ENCODE peak calls at places on chromosomes 3 and 15, in four cellular contexts. One of them, this sample, is unnamed.

GRCh38 chr3:134229038-134229437 is 21.6 kb downstream of the RYK start:
- DNase-seq in CD8-positive, alpha-beta T cell: no peak
- DNase-seq in tibial nerve: no peak
- DNase-seq in right atrium auricular region: no peak
- DNase-seq in this sample: no peak

GRCh38 chr3:15354485-15354884 is 22.1 kb upstream of the SH3BP5 start:
- DNase-seq in CD8-positive, alpha-beta T cell: no peak
- DNase-seq in tibial nerve: no peak
- DNase-seq in right atrium auricular region: no peak
- DNase-seq in this sample: no peak

GRCh38 chr3:187223799-187224198 is 26.5 kb downstream of the RTP1 start:
- DNase-seq in CD8-positive, alpha-beta T cell: no peak
- DNase-seq in tibial nerve: no peak
- DNase-seq in right atrium auricular region: no peak
- DNase-seq in this sample: no peak

GRCh38 chr15:43896543-43896942 is 69.7 kb downstream of the WDR76 start:
- DNase-seq in CD8-positive, alpha-beta T cell: no peak
- DNase-seq in tibial nerve: no peak
- DNase-seq in right atrium auricular region: no peak
- DNase-seq in this sample: no peak

GRCh38 chr15:97909291-97909891 is 51.1 kb upstream of the ARRDC4 start:
- DNase-seq in CD8-positive, alpha-beta T cell: peak; percentile 61
- DNase-seq in tibial nerve: peak; percentile 59
- DNase-seq in right atrium auricular region: peak; percentile 78
- DNase-seq in this sample: peak; percentile 54

GRCh38 chr15:42373274-42373673 is 14.0 kb downstream of the CAPN3 start:
- DNase-seq in CD8-positive, alpha-beta T cell: no peak
- DNase-seq in tibial nerve: no peak
- DNase-seq in right atrium auricular region: no peak
- DNase-seq in this sample: no peak

GRCh38 chr15:62306851-62307504 is 141.9 kb upstream of the C2CD4B start:
- DNase-seq in CD8-positive, alpha-beta T cell: no peak
- DNase-seq in tibial nerve: peak; percentile 47
- DNase-seq in right atrium auricular region: peak; percentile 63
- DNase-seq in this sample: peak; percentile 39

GRCh38 chr3:173009410-173009809 is 131.6 kb downstream of the SPATA16 start:
- DNase-seq in CD8-positive, alpha-beta T cell: no peak
- DNase-seq in tibial nerve: no peak
- DNase-seq in right atrium auricular region: no peak
- DNase-seq in this sample: no peak

GRCh38 chr15:29821416-29822099 is 710 bp downstream of the TJP1 start:
- DNase-seq in CD8-positive, alpha-beta T cell: peak; percentile 23
- DNase-seq in tibial nerve: peak; percentile 49
- DNase-seq in right atrium auricular region: peak; percentile 84
- DNase-seq in this sample: no peak

GRCh38 chr15:31070867-31071266 is 30.7 kb downstream of the TRPM1 start:
- DNase-seq in CD8-positive, alpha-beta T cell: no peak
- DNase-seq in tibial nerve: no peak
- DNase-seq in right atrium auricular region: peak; percentile 49
- DNase-seq in this sample: no peak

GRCh38 chr15:79372428-79372827 is 59.7 kb upstream of the MINAR1 start:
- DNase-seq in CD8-positive, alpha-beta T cell: no peak
- DNase-seq in tibial nerve: no peak
- DNase-seq in right atrium auricular region: no peak
- DNase-seq in this sample: no peak

GRCh38 chr3:10251006-10251405 is 2.7 kb downstream of the TATDN2 start:
- DNase-seq in CD8-positive, alpha-beta T cell: no peak
- DNase-seq in tibial nerve: no peak
- DNase-seq in right atrium auricular region: no peak
- DNase-seq in this sample: no peak
- H3K4me3 ChIP-seq in CD8-positive, alpha-beta T cell: no peak overlapping the region
- H3K4me3 ChIP-seq in tibial nerve: no peak overlapping the region
- H3K4me3 ChIP-seq in right atrium auricular region: no peak overlapping the region
- H3K4me3 ChIP-seq in this sample: peak overlapping the region; percentile 91

GRCh38 chr15:60012695-60013094 is 8.6 kb downstream of the FOXB1 start:
- DNase-seq in CD8-positive, alpha-beta T cell: no peak
- DNase-seq in tibial nerve: no peak
- DNase-seq in right atrium auricular region: no peak
- DNase-seq in this sample: no peak

GRCh38 chr15:60009581-60010379 is 5.7 kb downstream of the FOXB1 start:
- DNase-seq in CD8-positive, alpha-beta T cell: no peak
- DNase-seq in tibial nerve: no peak
- DNase-seq in right atrium auricular region: no peak
- DNase-seq in this sample: no peak

GRCh38 chr15:60009124-60009523 is 5.0 kb downstream of the FOXB1 start:
- DNase-seq in CD8-positive, alpha-beta T cell: no peak
- DNase-seq in tibial nerve: no peak
- DNase-seq in right atrium auricular region: no peak
- DNase-seq in this sample: no peak

GRCh38 chr15:60006808-60007346 is 2.8 kb downstream of the FOXB1 start:
- DNase-seq in CD8-positive, alpha-beta T cell: no peak
- DNase-seq in tibial nerve: no peak
- DNase-seq in right atrium auricular region: no peak
- DNase-seq in this sample: no peak

GRCh38 chr15:60010467-60011257 is 6.6 kb downstream of the FOXB1 start:
- DNase-seq in CD8-positive, alpha-beta T cell: no peak
- DNase-seq in tibial nerve: no peak
- DNase-seq in right atrium auricular region: no peak
- DNase-seq in this sample: no peak
- H3K4me3 ChIP-seq in CD8-positive, alpha-beta T cell: no peak overlapping the region
- H3K4me3 ChIP-seq in tibial nerve: no peak overlapping the region
- H3K4me3 ChIP-seq in right atrium auricular region: no peak overlapping the region
- H3K4me3 ChIP-seq in this sample: no peak overlapping the region

GRCh38 chr15:39573287-39573686 is 7.6 kb upstream of the THBS1 start:
- DNase-seq in CD8-positive, alpha-beta T cell: no peak
- DNase-seq in tibial nerve: no peak
- DNase-seq in right atrium auricular region: no peak
- DNase-seq in this sample: no peak
- H3K4me3 ChIP-seq in CD8-positive, alpha-beta T cell: no peak overlapping the region
- H3K4me3 ChIP-seq in tibial nerve: no peak overlapping the region
- H3K4me3 ChIP-seq in right atrium auricular region: no peak overlapping the region
- H3K4me3 ChIP-seq in this sample: no peak overlapping the region

GRCh38 chr3:177193706-177194268 is 3.5 kb downstream of the TBL1XR1 start:
- DNase-seq in CD8-positive, alpha-beta T cell: no peak
- DNase-seq in tibial nerve: no peak
- DNase-seq in right atrium auricular region: peak; percentile 48
- DNase-seq in this sample: no peak
- H3K4me3 ChIP-seq in CD8-positive, alpha-beta T cell: peak overlapping the region; percentile 93
- H3K4me3 ChIP-seq in tibial nerve: no peak overlapping the region
- H3K4me3 ChIP-seq in right atrium auricular region: no peak overlapping the region
- H3K4me3 ChIP-seq in this sample: peak overlapping the region; percentile 97

GRCh38 chr15:85840802-85841152 is 46.1 kb upstream of the KLHL25 start:
- DNase-seq in CD8-positive, alpha-beta T cell: no peak
- DNase-seq in tibial nerve: no peak
- DNase-seq in right atrium auricular region: no peak
- DNase-seq in this sample: no peak
- H3K4me3 ChIP-seq in CD8-positive, alpha-beta T cell: peak overlapping the region; percentile 33
- H3K4me3 ChIP-seq in tibial nerve: peak overlapping the region; percentile 44
- H3K4me3 ChIP-seq in right atrium auricular region: peak overlapping the region; percentile 29
- H3K4me3 ChIP-seq in this sample: no peak overlapping the region

DNA sequence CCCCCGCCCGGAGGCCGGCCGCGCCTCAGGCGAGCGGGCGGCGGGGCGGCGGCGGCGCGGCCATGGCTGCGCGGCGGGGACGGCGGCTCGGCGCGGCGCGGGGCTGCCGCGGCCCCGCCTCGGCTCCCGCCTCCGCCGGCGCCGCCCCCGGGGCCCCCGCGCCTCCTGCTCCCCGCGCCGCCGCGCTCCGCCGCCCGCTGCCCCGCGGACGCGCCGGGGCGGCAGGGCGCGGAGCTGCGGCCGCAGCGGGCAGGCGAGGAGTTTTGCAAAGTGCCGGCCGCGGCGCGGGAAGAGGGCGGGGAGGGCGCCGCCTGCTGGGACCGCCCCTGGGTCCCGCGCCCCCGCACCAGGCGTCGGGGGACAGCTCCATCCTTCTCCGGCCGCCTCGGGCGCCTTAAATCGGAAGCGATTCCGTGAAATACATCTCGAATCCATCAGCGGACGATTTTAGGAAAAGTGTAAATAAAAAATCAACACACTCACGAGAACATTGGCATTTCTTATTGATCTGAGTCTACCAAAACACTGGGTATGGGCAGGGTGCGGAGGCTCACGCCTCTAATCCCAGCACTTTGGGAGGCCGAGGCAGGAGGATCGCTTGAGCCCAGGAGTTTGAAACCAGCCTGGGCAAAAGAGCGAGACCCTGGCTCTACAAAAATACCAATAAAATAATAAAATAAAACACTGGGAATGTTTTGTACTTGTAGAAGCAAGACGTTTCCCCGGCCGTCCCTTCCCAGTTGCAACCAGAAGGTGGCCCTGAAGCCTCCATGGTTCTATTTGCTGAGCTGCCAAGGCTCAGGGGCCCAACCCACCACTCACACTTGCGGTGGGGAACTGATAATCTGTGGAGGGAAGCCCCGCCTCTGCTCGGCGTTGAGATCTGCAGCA is 136.9 kb downstream of the NUP210 start:
- DNase-seq in CD8-positive, alpha-beta T cell: no peak
- DNase-seq in tibial nerve: no peak
- DNase-seq in right atrium auricular region: no peak
- DNase-seq in this sample: no peak
- H3K4me3 ChIP-seq in CD8-positive, alpha-beta T cell: no peak overlapping the region
- H3K4me3 ChIP-seq in tibial nerve: peak overlapping the region; percentile 35
- H3K4me3 ChIP-seq in right atrium auricular region: peak overlapping the region; percentile 62
- H3K4me3 ChIP-seq in this sample: no peak overlapping the region